ENCODE peak calls at places on chromosomes 3 and 15, in four cellular contexts. H, U, I and O are unnamed samples.

GRCh38 chr3:38600551-38600950 is 48.9 kb downstream of the SCN5A start:
- DNase-seq in H (no peak), U (no peak), I (no peak), O (no peak)

GRCh38 chr3:25174251-25174650 is 253.8 kb upstream of the RARB start:
- DNase-seq in H (no peak), U (no peak), I (no peak), O (no peak)

GRCh38 chr15:63436872-63437375 is 55.3 kb upstream of the CA12 start:
- DNase-seq in H (peak), U (peak), I (peak), O (peak)

GRCh38 chr3:29484633-29485032 is 203.8 kb downstream of the RBMS3 start:
- DNase-seq in U (no peak), H (no peak), I (no peak), O (no peak)

GRCh38 chr15:28989239-28989830 is 103.6 kb downstream of the APBA2 start:
- DNase-seq in I (no peak), U (no peak), H (no peak), O (no peak)

GRCh38 chr3:53159415-53160135 is 1.4 kb upstream of the PRKCD start:
- DNase-seq in U (peak), H (no peak), I (no peak), O (no peak)

GRCh38 chr3:166734734-166735133 is 645.4 kb downstream of the ZBBX start:
- DNase-seq in U (no peak), H (no peak), I (no peak), O (no peak)

GRCh38 chr3:10321630-10322354 is 880 bp upstream of the SEC13 start:
- DNase-seq in U (no peak), H (no peak), I (no peak), O (no peak)

GRCh38 chr3:44128057-44128775 is 113.5 kb upstream of the TOPAZ1 start:
- DNase-seq in H (peak), U (no peak), I (no peak), O (no peak)

GRCh38 chr3:55519016-55519415 is 31.9 kb upstream of the WNT5A start:
- DNase-seq in U (no peak), H (no peak), I (peak), O (no peak)

GRCh38 chr3:144109944-144110343 is 138.3 kb downstream of the DIPK2A start:
- DNase-seq in U (no peak), I (no peak), H (no peak), O (no peak)

GRCh38 chr3:149648525-149648924 is 9.3 kb downstream of the WWTR1 start:
- DNase-seq in I (peak), H (no peak), U (no peak), O (no peak)

GRCh38 chr3:26437678-26438077 is 184.9 kb upstream of the LRRC3B start:
- DNase-seq in U (no peak), I (peak), H (no peak), O (no peak)

GRCh38 chr15:76935620-76936019 is 4.1 kb downstream of the RCN2 start:
- DNase-seq in I (no peak), H (no peak), U (no peak), O (no peak)

GRCh38 chr3:174477491-174477890 is 381.6 kb upstream of the NAALADL2 start:
- DNase-seq in U (no peak), H (no peak), I (no peak), O (no peak)

GRCh38 chr3:100400424-100400781 is 486 bp downstream of the TOMM70 start:
- DNase-seq in U (no peak), H (no peak), I (peak), O (peak)

GRCh38 chr3:18828637-18829036 is 319.7 kb upstream of the KCNH8 start:
- DNase-seq in U (no peak), H (no peak), I (no peak), O (no peak)

GRCh38 chr3:125403789-125404188 is 28.7 kb upstream of the ZNF148 start:
- DNase-seq in H (no peak), I (no peak), U (no peak), O (no peak)

GRCh38 chr3:124707667-124708066 is 22.6 kb upstream of the UMPS start:
- DNase-seq in H (no peak), U (no peak), I (peak), O (no peak)

GRCh38 chr3:185658504-185658912 is 72.4 kb downstream of the SENP2 start:
- DNase-seq in I (peak), U (peak), H (peak), O (no peak)

GRCh38 chr15:100248236-100248635 is 93.5 kb downstream of the ADAMTS17 start:
- DNase-seq in H (no peak), U (peak), I (no peak), O (no peak)

GRCh38 chr3:55647675-55648074 is 160.6 kb upstream of the WNT5A start:
- DNase-seq in H (no peak), U (no peak), I (no peak), O (no peak)

GRCh38 chr15:101525087-101525669 is 35.7 kb upstream of the PCSK6 start:
- DNase-seq in U (no peak), H (no peak), I (no peak), O (no peak)

GRCh38 chr3:16290007-16290826 is 25.2 kb downstream of the OXNAD1 start:
- DNase-seq in U (peak), H (no peak), I (peak), O (no peak)

GRCh38 chr3:100042577-100042981 is 71.7 kb downstream of the FILIP1L start:
- DNase-seq in I (no peak), H (no peak), U (no peak), O (no peak)

GRCh38 chr3:28317438-28318022 is 31.0 kb upstream of the ZCWPW2 start:
- DNase-seq in H (no peak), I (peak), U (peak), O (peak)

GRCh38 chr3:195240939-195241338 is 30.0 kb downstream of the XXYLT1 start:
- DNase-seq in I (no peak), H (no peak), U (peak), O (no peak)

GRCh38 chr3:94071713-94072284 is 8.9 kb downstream of the NSUN3 start:
- DNase-seq in I (no peak), U (no peak), H (no peak), O (no peak)

GRCh38 chr3:169841171-169841570 is 28.5 kb upstream of the LRRC34 start:
- DNase-seq in H (no peak), U (no peak), I (no peak), O (no peak)

GRCh38 chr15:73724211-73724610 is 28.9 kb downstream of the INSYN1 start:
- DNase-seq in I (no peak), H (no peak), U (no peak), O (no peak)

GRCh38 chr3:129013491-129013891 is 12.4 kb downstream of the EFCC1 start:
- DNase-seq in I (no peak), H (no peak), U (no peak), O (no peak)

GRCh38 chr3:186097663-186098451 is 11.0 kb downstream of the ETV5 start:
- DNase-seq in H (no peak), I (peak), U (peak), O (no peak)

GRCh38 chr15:31930967-31931366 is 99.3 kb upstream of the CHRNA7 start:
- DNase-seq in I (no peak), H (no peak), U (no peak), O (no peak)

GRCh38 chr15:31932581-31932980 is 97.7 kb upstream of the CHRNA7 start:
- DNase-seq in I (no peak), H (no peak), U (no peak), O (no peak)

GRCh38 chr15:31934821-31935220 is 95.5 kb upstream of the CHRNA7 start:
- DNase-seq in U (no peak), I (no peak), H (no peak), O (no peak)
- H3K27ac ChIP-seq in U (no peak), I (no peak), H (no peak), O (no peak)

GRCh38 chr15:57969355-57969754 is 96.2 kb downstream of the ALDH1A2 start:
- DNase-seq in U (no peak), H (no peak), I (peak), O (no peak)
- TF ChIP-seq CTCF in U (no peak), H (no peak), I (peak), O (no peak)

GRCh38 chr3:191324936-191325335 is 4.3 kb upstream of the CCDC50 start:
- DNase-seq in U (no peak), H (no peak), I (no peak), O (no peak)

GRCh38 chr3:191321019-191321767 is 8.0 kb upstream of the CCDC50 start:
- DNase-seq in U (no peak), I (no peak), H (no peak), O (no peak)

GRCh38 chr3:191316876-191317603 is 12.2 kb upstream of the CCDC50 start:
- DNase-seq in I (no peak), H (no peak), U (no peak), O (no peak)

GRCh38 chr3:191320316-191320715 is 8.9 kb upstream of the CCDC50 start:
- DNase-seq in U (no peak), H (no peak), I (peak), O (no peak)
- H3K27ac ChIP-seq in U (no peak), H (no peak), I (no peak), O (no peak)

DNA sequence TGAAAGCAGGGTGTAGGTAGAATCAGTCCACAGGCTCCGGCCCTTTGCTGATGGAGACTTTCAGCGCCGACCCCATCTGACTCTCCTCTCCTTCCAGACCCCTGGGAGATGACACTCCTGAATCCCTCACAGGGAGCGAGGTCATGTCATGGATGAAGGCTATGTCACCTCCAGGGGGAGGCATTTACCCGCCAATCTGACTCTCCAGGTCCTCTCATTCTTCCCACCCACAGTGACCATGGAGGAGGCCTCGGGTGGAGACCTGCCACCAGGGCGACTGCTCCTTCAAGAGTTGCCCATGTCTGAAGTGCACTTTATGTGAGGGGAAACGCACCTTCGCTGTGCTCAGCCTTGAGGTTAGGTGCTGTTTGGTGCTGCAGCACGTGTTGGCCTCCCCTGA is 112.7 kb downstream of the KLF13 start:
- DNase-seq in U (peak), H (no peak), I (no peak), O (no peak)
- TF ChIP-seq CTCF in U (peak), H (no peak), I (peak), O (no peak)